ENCODE peak calls at places on chromosomes 11 and 22, in eight cellular contexts. P is BJ, E is transverse colon, I is astrocyte, Q is mammary epithelial cell, S is brain microvascular endothelial cell, N is colonic mucosa, H is gastrocnemius medialis. X is an unnamed sample.

GRCh38 chr22:26975381-26975780 is 318.0 kb downstream of the MIAT start:
- DNase-seq in P (no peak), E (no peak), I (peak; percentile 47), Q (no peak), S (no peak), N (no peak), H (no peak), X (no peak)

GRCh38 chr11:124896071-124896750 is 1.5 kb downstream of the ROBO4 start:
- DNase-seq in P (no peak), E (no peak), I (peak; percentile 24), Q (no peak), S (no peak), N (no peak), H (no peak), X (no peak)

GRCh38 chr11:57546869-57547518 is 9.6 kb downstream of the SMTNL1 start:
- DNase-seq in P (no peak), E (no peak), I (no peak), Q (peak; percentile 42), S (peak; percentile 46), N (no peak), H (peak; percentile 62), X (peak; percentile 53)

GRCh38 chr22:35552186-35552842 is 11.7 kb downstream of the RASD2 start:
- DNase-seq in P (no peak), E (peak; percentile 50), I (no peak), Q (no peak), S (no peak), N (peak; percentile 53), H (no peak), X (no peak)

GRCh38 chr11:47593934-47594855 is at the start of gene C1QTNF4:
- DNase-seq in P (no peak), E (no peak), I (no peak), Q (no peak), S (no peak), N (no peak), H (no peak), X (peak; percentile 50)

GRCh38 chr11:117796456-117797428 is at the start of gene DSCAML1:
- DNase-seq in P (no peak), E (no peak), I (no peak), Q (no peak), S (no peak), N (no peak), H (no peak), X (peak; percentile 55)

GRCh38 chr11:27166130-27166529 is 125.5 kb downstream of the BBOX1 start:
- DNase-seq in P (no peak), E (no peak), I (no peak), Q (no peak), S (no peak), N (no peak), H (no peak), X (no peak)

GRCh38 chr11:71396548-71397123 is 51.6 kb downstream of the DHCR7 start:
- DNase-seq in P (no peak), E (no peak), I (no peak), Q (no peak), S (no peak), N (no peak), H (no peak), X (no peak)

GRCh38 chr22:32969502-32969901 is 88.7 kb downstream of the SYN3 start:
- DNase-seq in P (no peak), E (no peak), I (no peak), Q (no peak), S (no peak), N (no peak), H (no peak), X (no peak)

GRCh38 chr11:36195496-36196346 is 93.5 kb downstream of the COMMD9 start:
- DNase-seq in P (peak; percentile 7), E (no peak), I (no peak), Q (no peak), S (no peak), N (no peak), H (no peak), X (no peak)

GRCh38 chr11:71358122-71358728 is 90.0 kb downstream of the DHCR7 start:
- DNase-seq in P (no peak), E (no peak), I (no peak), Q (no peak), S (no peak), N (no peak), H (no peak), X (no peak)

GRCh38 chr11:105071060-105071732 is 26.1 kb upstream of the CARD16 start:
- DNase-seq in P (no peak), E (no peak), I (no peak), Q (peak; percentile 53), S (no peak), N (no peak), H (no peak), X (no peak)

GRCh38 chr11:34356576-34356917 is 1.3 kb downstream of the ABTB2 start:
- DNase-seq in P (no peak), E (no peak), I (peak; percentile 73), Q (peak; percentile 64), S (peak; percentile 39), N (no peak), H (peak; percentile 18), X (no peak)

GRCh38 chr22:17472886-17473285 is 90.4 kb upstream of the SLC25A18 start:
- DNase-seq in P (no peak), E (no peak), I (no peak), Q (no peak), S (no peak), N (no peak), H (no peak), X (peak; percentile 51)

GRCh38 chr22:41478891-41479521 is 10.1 kb downstream of the ACO2 start:
- DNase-seq in P (no peak), E (no peak), I (no peak), Q (peak; percentile 10), S (no peak), N (no peak), H (peak; percentile 95), X (peak; percentile 39)

GRCh38 chr11:88378422-88379066 is 41.0 kb upstream of the CTSC start:
- DNase-seq in P (no peak), E (no peak), I (no peak), Q (no peak), S (no peak), N (no peak), H (no peak), X (no peak)

GRCh38 chr11:131691558-131692041 is 321.2 kb downstream of the NTM start:
- DNase-seq in P (no peak), E (no peak), I (no peak), Q (peak; percentile 58), S (no peak), N (peak; percentile 16), H (no peak), X (no peak)
- TF ChIP-seq CTCF in P (peak; percentile 58), E (peak; percentile 19), I (peak; percentile 54), Q (peak; percentile 57), S (peak; percentile 64), N (peak; percentile 29), H (peak; percentile 21), X (peak; percentile 22)

GRCh38 chr11:128939591-128939990 is 3.1 kb downstream of the TP53AIP1 start:
- DNase-seq in P (no peak), E (no peak), I (no peak), Q (no peak), S (no peak), N (no peak), H (no peak), X (no peak)

GRCh38 chr11:128940603-128941002 is 2.1 kb downstream of the TP53AIP1 start:
- DNase-seq in P (no peak), E (no peak), I (no peak), Q (peak; percentile 79), S (no peak), N (no peak), H (no peak), X (no peak)

GRCh38 chr11:128941573-128942271 is 949 bp downstream of the TP53AIP1 start:
- DNase-seq in P (no peak), E (no peak), I (no peak), Q (peak; percentile 76), S (no peak), N (no peak), H (no peak), X (no peak)

GRCh38 chr11:128938156-128938885 is 4.3 kb downstream of the TP53AIP1 start:
- DNase-seq in P (no peak), E (no peak), I (no peak), Q (no peak), S (no peak), N (no peak), H (no peak), X (no peak)

DNA sequence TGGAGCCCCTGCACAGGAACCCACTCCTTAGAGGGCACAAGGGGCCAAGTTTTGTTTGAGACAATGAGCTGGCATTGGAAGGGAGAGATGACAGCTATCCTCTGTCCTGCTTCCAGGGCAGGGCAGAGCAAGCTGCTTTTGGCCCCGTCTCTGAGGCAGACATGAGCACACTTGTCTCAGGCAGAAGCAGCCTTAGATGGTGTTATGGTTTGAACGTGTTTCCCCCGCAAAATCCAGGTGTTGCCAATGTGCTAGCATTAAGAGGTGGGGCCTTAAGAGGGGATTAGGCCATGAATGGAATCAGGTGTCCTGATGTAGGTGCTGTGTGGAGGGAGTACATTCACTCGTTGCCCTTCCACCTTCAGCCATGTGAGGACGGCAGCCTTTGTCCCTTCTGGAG is 2.5 kb downstream of the TP53AIP1 start:
- DNase-seq in P (no peak), E (no peak), I (no peak), Q (peak; percentile 68), S (no peak), N (no peak), H (no peak), X (no peak)
- H3K4me3 ChIP-seq in P (no peak overlapping the region), E (no peak overlapping the region), I (no peak overlapping the region), Q (no peak overlapping the region), S (no peak overlapping the region), N (no peak overlapping the region), H (no peak overlapping the region), X (no peak overlapping the region)

DNA sequence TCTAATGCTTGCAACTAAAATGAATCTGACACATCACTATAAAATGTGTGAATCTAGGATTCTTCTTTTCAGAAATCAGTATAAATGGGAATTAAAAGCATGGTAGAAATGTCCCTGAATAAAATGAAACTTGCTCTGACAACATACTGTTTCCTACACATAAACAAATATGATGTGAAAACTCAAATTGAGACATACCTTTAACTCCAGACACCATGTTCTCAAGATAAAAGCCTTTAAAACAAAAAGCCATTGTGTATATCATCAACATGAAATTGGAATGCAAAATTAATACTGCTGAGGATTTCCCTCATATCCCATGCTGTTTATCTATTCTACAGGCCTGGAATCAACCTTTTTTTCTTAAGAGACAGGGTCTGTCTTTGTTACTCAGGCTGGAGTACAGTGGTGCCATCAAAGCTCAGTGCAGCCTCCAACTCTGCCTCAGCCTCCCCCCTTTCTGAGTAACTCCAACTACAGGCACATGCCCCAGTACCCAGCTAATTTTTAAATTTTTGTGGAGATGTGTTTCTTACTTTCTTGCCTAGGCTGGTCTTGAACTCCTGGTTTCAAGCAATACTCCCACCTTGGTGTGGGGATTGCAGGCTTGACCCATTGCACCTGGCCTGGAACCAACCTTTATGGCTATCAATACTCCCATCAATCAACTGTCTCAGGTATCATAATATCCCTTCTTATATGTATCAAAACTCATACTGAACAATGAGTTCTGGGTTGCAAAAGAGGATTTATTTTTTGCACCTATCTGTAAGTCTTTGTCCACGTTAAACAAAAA is 6.7 kb downstream of the TAF1D start:
- DNase-seq in P (no peak), E (no peak), I (no peak), Q (no peak), S (no peak), N (no peak), H (no peak), X (no peak)
- H3K36me3 ChIP-seq in P (peaks cover 20% of the 10 kb centered on the region), E (peaks cover 4% of the 10 kb centered on the region), I (peaks cover 91% of the 10 kb centered on the region), Q (peaks cover 91% of the 10 kb centered on the region), S (peaks cover 97% of the 10 kb centered on the region), N (peaks cover 31% of the 10 kb centered on the region), H (peaks cover 27% of the 10 kb centered on the region), X (peaks cover 99% of the 10 kb centered on the region)

DNA sequence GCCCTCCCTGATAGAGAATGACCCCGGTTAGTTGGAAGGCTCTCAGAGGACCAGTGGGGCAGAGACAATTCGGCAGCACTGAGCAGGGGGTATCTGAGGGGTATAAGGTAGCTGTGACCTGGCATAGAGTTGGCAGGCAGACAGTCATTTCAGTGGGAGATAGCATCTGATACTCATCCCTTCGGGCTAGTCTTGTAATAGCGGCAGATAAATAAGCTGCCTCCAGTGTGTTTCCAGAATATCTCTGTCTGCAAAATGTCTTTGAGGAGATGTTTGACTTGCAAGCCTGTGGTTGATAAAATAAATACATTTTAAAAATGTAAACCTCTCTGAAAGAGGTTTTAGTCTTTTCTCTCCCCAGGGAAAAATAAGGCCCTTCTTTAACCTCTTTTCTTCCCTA is 54.2 kb downstream of the TEAD1 start:
- DNase-seq in P (no peak), E (no peak), I (no peak), Q (no peak), S (no peak), N (no peak), H (no peak), X (no peak)
- TF ChIP-seq CTCF in P (no peak), E (no peak), I (no peak), Q (no peak), S (no peak), N (no peak), H (no peak), X (no peak)